ENCODE peak calls at places on chromosomes 12 and 14, in four cellular contexts. W, J, A and O are unnamed samples.

GRCh38 chr12:102010265-102010994 is 51.4 kb downstream of the WASHC3 start:
- DNase-seq in W (no peak), J (no peak), A (no peak), O (no peak)

GRCh38 chr12:38477341-38478090 is 160.9 kb downstream of the ALG10B start:
- DNase-seq in A (no peak), W (no peak), J (no peak), O (peak)

GRCh38 chr12:68180792-68181744 is 21.5 kb upstream of the IFNG start:
- DNase-seq in J (no peak), W (peak), A (no peak), O (no peak)

GRCh38 chr14:90517431-90517841 is 120.6 kb downstream of the CALM1 start:
- DNase-seq in W (no peak), A (no peak), J (no peak), O (no peak)

GRCh38 chr12:111379942-111380554 is 11.2 kb upstream of the PHETA1 start:
- DNase-seq in J (no peak), A (no peak), W (no peak), O (no peak)

GRCh38 chr12:89493650-89494302 is 30.8 kb downstream of the GALNT4 start:
- DNase-seq in J (no peak), W (no peak), A (no peak), O (no peak)

GRCh38 chr12:80551897-80552296 is 107.9 kb downstream of the PTPRQ start:
- DNase-seq in A (no peak), W (peak), J (no peak), O (no peak)

GRCh38 chr14:34098045-34098984 is 147.4 kb upstream of the EGLN3 start:
- DNase-seq in W (peak), J (peak), A (no peak), O (peak)

GRCh38 chr12:69657376-69658137 is 41.5 kb downstream of the BEST3 start:
- DNase-seq in A (no peak), J (no peak), W (peak), O (peak)

GRCh38 chr12:49428652-49429549 is 61.6 kb downstream of the SPATS2 start:
- DNase-seq in A (no peak), W (peak), J (no peak), O (peak)

GRCh38 chr14:64074961-64075619 is 219.1 kb downstream of the ESR2 start:
- DNase-seq in A (no peak), J (no peak), W (peak), O (no peak)

GRCh38 chr14:30608533-30609006 is 13.5 kb upstream of the SCFD1 start:
- DNase-seq in A (no peak), J (no peak), W (peak), O (peak)

GRCh38 chr12:20174776-20175175 is 193.6 kb upstream of the PDE3A start:
- DNase-seq in A (no peak), W (no peak), J (no peak), O (no peak)

GRCh38 chr14:104741803-104742251 is 11.1 kb upstream of the SIVA1 start:
- DNase-seq in A (no peak), W (no peak), J (no peak), O (no peak)

GRCh38 chr12:81518638-81519037 is 240.5 kb downstream of the PPFIA2 start:
- DNase-seq in J (no peak), W (no peak), A (no peak), O (no peak)

GRCh38 chr14:103158688-103159087 is 35.4 kb downstream of the TNFAIP2 start:
- DNase-seq in W (no peak), A (no peak), J (no peak), O (peak)

GRCh38 chr14:99800781-99801180 is 7.6 kb downstream of the EML1 start:
- DNase-seq in W (no peak), A (no peak), J (no peak), O (no peak)

GRCh38 chr14:72636094-72636493 is 257.8 kb downstream of the DPF3 start:
- DNase-seq in W (no peak), J (no peak), A (no peak), O (no peak)

GRCh38 chr14:75628816-75629215 is 31.9 kb downstream of the ERG28 start:
- DNase-seq in W (no peak), A (no peak), J (no peak), O (no peak)

GRCh38 chr12:69064734-69065413 is 131.9 kb upstream of the CPM start:
- DNase-seq in A (no peak), J (no peak), W (no peak), O (no peak)

GRCh38 chr14:83217492-83217891 is 1683.8 kb upstream of the SEL1L start:
- DNase-seq in W (peak), J (no peak), A (no peak), O (no peak)

GRCh38 chr14:102159841-102160240 is 20.1 kb downstream of the WDR20 start:
- DNase-seq in J (no peak), A (no peak), W (no peak), O (no peak)

GRCh38 chr14:105093426-105094192 is 28.4 kb upstream of the GPR132 start:
- DNase-seq in W (peak), J (peak), A (peak), O (peak)

GRCh38 chr14:35229495-35230089 is 62.6 kb upstream of the PSMA6 start:
- DNase-seq in W (no peak), J (no peak), A (no peak), O (peak)

GRCh38 chr14:89455412-89455811 is 38.4 kb upstream of the FOXN3 start:
- DNase-seq in W (peak), J (no peak), A (no peak), O (no peak)

GRCh38 chr12:101892794-101893193 is 15.4 kb downstream of the DRAM1 start:
- DNase-seq in A (no peak), J (no peak), W (no peak), O (no peak)